ENCODE peak calls at places on chromosomes 5 and 9, in five cellular contexts. One of them, this sample, is unnamed.

GRCh38 chr9:33193818-33194217 is 26.7 kb upstream of the B4GALT1 start:
- DNase-seq in neural progenitor cell: no peak
- DNase-seq in IMR-90: no peak
- DNase-seq in K562: no peak
- DNase-seq in H9: no peak
- DNase-seq in this sample: no peak

GRCh38 chr9:97438666-97439065 is 26.8 kb downstream of the TDRD7 start:
- DNase-seq in neural progenitor cell: no peak
- DNase-seq in IMR-90: peak
- DNase-seq in K562: no peak
- DNase-seq in H9: no peak
- DNase-seq in this sample: no peak

GRCh38 chr5:32443541-32444190 is 874 bp downstream of the ZFR start:
- DNase-seq in neural progenitor cell: peak
- DNase-seq in IMR-90: peak
- DNase-seq in K562: peak
- DNase-seq in H9: peak
- DNase-seq in this sample: peak

GRCh38 chr9:134024393-134024792 is 888 bp upstream of the BRD3OS start:
- DNase-seq in neural progenitor cell: no peak
- DNase-seq in IMR-90: no peak
- DNase-seq in K562: no peak
- DNase-seq in H9: no peak
- DNase-seq in this sample: peak

GRCh38 chr5:104363567-104363966 is 801.0 kb upstream of the NUDT12 start:
- DNase-seq in neural progenitor cell: no peak
- DNase-seq in IMR-90: no peak
- DNase-seq in K562: no peak
- DNase-seq in H9: no peak
- DNase-seq in this sample: no peak

GRCh38 chr5:154783774-154784460 is 28.7 kb downstream of the LARP1 start:
- DNase-seq in neural progenitor cell: no peak
- DNase-seq in IMR-90: peak
- DNase-seq in K562: no peak
- DNase-seq in H9: no peak
- DNase-seq in this sample: no peak

GRCh38 chr9:136119259-136120118 is 814 bp upstream of the TMEM250 start:
- DNase-seq in neural progenitor cell: peak
- DNase-seq in IMR-90: peak
- DNase-seq in K562: peak
- DNase-seq in H9: peak
- DNase-seq in this sample: no peak

GRCh38 chr5:76084496-76085285 is 1.5 kb downstream of the SV2C start:
- DNase-seq in neural progenitor cell: peak
- DNase-seq in IMR-90: no peak
- DNase-seq in K562: peak
- DNase-seq in H9: peak
- DNase-seq in this sample: peak

GRCh38 chr5:140108093-140109049 is 5.5 kb upstream of the PURA start:
- DNase-seq in neural progenitor cell: peak
- DNase-seq in IMR-90: no peak
- DNase-seq in K562: no peak
- DNase-seq in H9: peak
- DNase-seq in this sample: peak

GRCh38 chr5:72324186-72324825 is 4.1 kb downstream of the PTCD2 start:
- DNase-seq in neural progenitor cell: no peak
- DNase-seq in IMR-90: no peak
- DNase-seq in K562: no peak
- DNase-seq in H9: no peak
- DNase-seq in this sample: no peak

GRCh38 chr9:128912270-128912853 is 8.4 kb upstream of the PHYHD1 start:
- DNase-seq in neural progenitor cell: peak
- DNase-seq in IMR-90: peak
- DNase-seq in K562: no peak
- DNase-seq in H9: peak
- DNase-seq in this sample: no peak

GRCh38 chr5:41935544-41935943 is 10.5 kb downstream of the FBXO4 start:
- DNase-seq in neural progenitor cell: peak
- DNase-seq in IMR-90: no peak
- DNase-seq in K562: no peak
- DNase-seq in H9: no peak
- DNase-seq in this sample: no peak

GRCh38 chr5:111461261-111461671 is 51.1 kb downstream of the STARD4 start:
- DNase-seq in neural progenitor cell: peak
- DNase-seq in IMR-90: peak
- DNase-seq in K562: no peak
- DNase-seq in H9: peak
- DNase-seq in this sample: no peak

GRCh38 chr5:350355-350754 is 28.8 kb downstream of the AHRR start:
- DNase-seq in neural progenitor cell: peak
- DNase-seq in IMR-90: no peak
- DNase-seq in K562: peak
- DNase-seq in H9: peak
- DNase-seq in this sample: no peak

GRCh38 chr9:110069326-110070248 is 138.4 kb downstream of the C9orf152 start:
- DNase-seq in neural progenitor cell: no peak
- DNase-seq in IMR-90: peak
- DNase-seq in K562: no peak
- DNase-seq in H9: no peak
- DNase-seq in this sample: peak

GRCh38 chr5:78734094-78734845 is 85.7 kb upstream of the LHFPL2 start:
- DNase-seq in neural progenitor cell: no peak
- DNase-seq in IMR-90: no peak
- DNase-seq in K562: no peak
- DNase-seq in H9: no peak
- DNase-seq in this sample: no peak

GRCh38 chr5:140041492-140042421 is 1.3 kb downstream of the NRG2 start:
- DNase-seq in neural progenitor cell: peak
- DNase-seq in IMR-90: peak
- DNase-seq in K562: no peak
- DNase-seq in H9: peak
- DNase-seq in this sample: peak

GRCh38 chr9:137266162-137266527 is 11.0 kb downstream of the NELFB start:
- DNase-seq in neural progenitor cell: no peak
- DNase-seq in IMR-90: no peak
- DNase-seq in K562: no peak
- DNase-seq in H9: no peak
- DNase-seq in this sample: peak

GRCh38 chr9:131714161-131714646 is 25.7 kb downstream of the RAPGEF1 start:
- DNase-seq in neural progenitor cell: no peak
- DNase-seq in IMR-90: peak
- DNase-seq in K562: no peak
- DNase-seq in H9: no peak
- DNase-seq in this sample: no peak

GRCh38 chr9:100499460-100499859 is 26.5 kb downstream of the TMEFF1 start:
- DNase-seq in neural progenitor cell: no peak
- DNase-seq in IMR-90: no peak
- DNase-seq in K562: no peak
- DNase-seq in H9: no peak
- DNase-seq in this sample: no peak

GRCh38 chr9:72753261-72753893 is 199.5 kb downstream of the ALDH1A1 start:
- DNase-seq in neural progenitor cell: no peak
- DNase-seq in IMR-90: peak
- DNase-seq in K562: no peak
- DNase-seq in H9: no peak
- DNase-seq in this sample: no peak

GRCh38 chr5:171573451-171574160 is 154.2 kb downstream of the FGF18 start:
- DNase-seq in neural progenitor cell: no peak
- DNase-seq in IMR-90: no peak
- DNase-seq in K562: no peak
- DNase-seq in H9: no peak
- DNase-seq in this sample: peak

GRCh38 chr5:128635379-128635778 is 97.3 kb upstream of the FBN2 start:
- DNase-seq in neural progenitor cell: no peak
- DNase-seq in IMR-90: no peak
- DNase-seq in K562: no peak
- DNase-seq in H9: no peak
- DNase-seq in this sample: no peak

GRCh38 chr5:7902993-7903625 is 34.2 kb downstream of the MTRR start:
- DNase-seq in neural progenitor cell: no peak
- DNase-seq in IMR-90: no peak
- DNase-seq in K562: no peak
- DNase-seq in H9: no peak
- DNase-seq in this sample: no peak

GRCh38 chr5:1750469-1750868 is 49.2 kb downstream of the MRPL36 start:
- DNase-seq in neural progenitor cell: no peak
- DNase-seq in IMR-90: no peak
- DNase-seq in K562: no peak
- DNase-seq in H9: peak
- DNase-seq in this sample: peak

GRCh38 chr5:176626876-176627236 is 3.5 kb downstream of the SNCB start:
- DNase-seq in neural progenitor cell: no peak
- DNase-seq in IMR-90: no peak
- DNase-seq in K562: no peak
- DNase-seq in H9: no peak
- DNase-seq in this sample: peak

DNA sequence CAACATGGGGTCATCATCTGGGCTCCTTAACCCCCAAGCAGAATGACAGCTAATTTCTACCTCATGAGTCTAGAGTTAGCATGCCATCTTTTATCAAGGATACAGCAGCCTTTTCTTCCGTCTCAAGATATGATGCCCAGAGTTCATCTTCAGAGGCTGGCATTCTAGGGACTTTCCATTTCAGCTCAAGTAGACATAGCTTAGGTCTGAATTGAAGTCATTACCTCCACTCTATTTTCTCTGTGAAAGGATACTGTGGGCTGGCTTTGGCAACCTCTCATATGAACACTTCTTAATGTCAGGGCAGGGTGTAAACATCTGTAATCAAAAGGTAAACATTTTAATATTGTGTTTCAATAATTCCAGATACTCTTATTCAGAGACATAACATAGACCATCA is 535.7 kb downstream of the MAT2B start:
- DNase-seq in neural progenitor cell: no peak
- DNase-seq in IMR-90: no peak
- DNase-seq in K562: no peak
- DNase-seq in H9: no peak
- DNase-seq in this sample: no peak
- H3K9ac ChIP-seq in neural progenitor cell: no peak
- H3K9ac ChIP-seq in IMR-90: no peak
- H3K9ac ChIP-seq in K562: no peak
- H3K9ac ChIP-seq in H9: no peak
- H3K9ac ChIP-seq in this sample: no peak

GRCh38 chr9:93346240-93347112 is 105.0 kb upstream of the FAM120A start:
- DNase-seq in neural progenitor cell: peak
- DNase-seq in IMR-90: no peak
- DNase-seq in K562: no peak
- DNase-seq in H9: no peak
- DNase-seq in this sample: peak
- H3K9ac ChIP-seq in neural progenitor cell: no peak
- H3K9ac ChIP-seq in IMR-90: no peak
- H3K9ac ChIP-seq in K562: no peak
- H3K9ac ChIP-seq in H9: peak
- H3K9ac ChIP-seq in this sample: no peak

GRCh38 chr5:123875444-123876264 is 363.7 kb downstream of the CSNK1G3 start:
- DNase-seq in neural progenitor cell: peak
- DNase-seq in IMR-90: no peak
- DNase-seq in K562: no peak
- DNase-seq in H9: peak
- DNase-seq in this sample: no peak

GRCh38 chr5:123876265-123876790 is 364.4 kb downstream of the CSNK1G3 start:
- DNase-seq in neural progenitor cell: no peak
- DNase-seq in IMR-90: no peak
- DNase-seq in K562: no peak
- DNase-seq in H9: peak
- DNase-seq in this sample: no peak

GRCh38 chr5:123879071-123879470 is 367.1 kb downstream of the CSNK1G3 start:
- DNase-seq in neural progenitor cell: peak
- DNase-seq in IMR-90: no peak
- DNase-seq in K562: no peak
- DNase-seq in H9: peak
- DNase-seq in this sample: no peak

GRCh38 chr5:123871373-123871772 is 359.4 kb downstream of the CSNK1G3 start:
- DNase-seq in neural progenitor cell: no peak
- DNase-seq in IMR-90: no peak
- DNase-seq in K562: no peak
- DNase-seq in H9: no peak
- DNase-seq in this sample: no peak

GRCh38 chr5:123874600-123875201 is 362.7 kb downstream of the CSNK1G3 start:
- DNase-seq in neural progenitor cell: peak
- DNase-seq in IMR-90: peak
- DNase-seq in K562: no peak
- DNase-seq in H9: no peak
- DNase-seq in this sample: no peak
- H3K9ac ChIP-seq in neural progenitor cell: no peak
- H3K9ac ChIP-seq in IMR-90: no peak
- H3K9ac ChIP-seq in K562: no peak
- H3K9ac ChIP-seq in H9: no peak
- H3K9ac ChIP-seq in this sample: peak

DNA sequence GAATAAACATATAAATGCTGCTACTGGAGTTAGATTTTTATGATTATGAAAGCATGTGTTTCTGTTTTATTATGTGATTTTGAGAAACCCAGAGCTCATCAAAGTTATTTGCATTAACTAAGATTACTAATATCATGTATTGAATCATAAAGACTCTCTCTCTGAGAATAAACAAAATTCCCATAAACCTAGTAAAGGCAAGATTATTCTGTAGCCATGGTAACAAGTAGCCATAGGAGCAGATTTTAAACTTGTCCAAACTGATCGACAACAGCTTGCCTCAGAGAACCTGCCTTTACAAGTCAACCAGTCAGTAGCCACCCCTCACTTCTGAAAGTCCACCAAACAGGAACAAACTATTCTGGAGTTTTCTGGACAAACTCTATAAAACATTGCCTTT is 196.8 kb downstream of the DRD1 start:
- DNase-seq in neural progenitor cell: no peak
- DNase-seq in IMR-90: peak
- DNase-seq in K562: no peak
- DNase-seq in H9: no peak
- DNase-seq in this sample: no peak
- H3K9ac ChIP-seq in neural progenitor cell: no peak
- H3K9ac ChIP-seq in IMR-90: no peak
- H3K9ac ChIP-seq in K562: no peak
- H3K9ac ChIP-seq in H9: no peak
- H3K9ac ChIP-seq in this sample: no peak

GRCh38 chr5:158589939-158590338 is 509.8 kb downstream of the EBF1 start:
- DNase-seq in neural progenitor cell: no peak
- DNase-seq in IMR-90: no peak
- DNase-seq in K562: no peak
- DNase-seq in H9: no peak
- DNase-seq in this sample: no peak
- H3K9ac ChIP-seq in neural progenitor cell: no peak
- H3K9ac ChIP-seq in IMR-90: no peak
- H3K9ac ChIP-seq in K562: no peak
- H3K9ac ChIP-seq in H9: no peak
- H3K9ac ChIP-seq in this sample: no peak

This sample was measured in kidney.